ENCODE peak calls at places on chromosomes 7 and 10, in eight cellular contexts. Q is fibroblast of pulmonary artery, M is cardiac muscle cell, B is GM23338, J is AG04450, C is right lobe of liver, O is lower lobe of right lung, F is fibroblast of mammary gland. L is an unnamed sample.

GRCh38 chr7:25879799-25880198 is 272.2 kb upstream of the NFE2L3 start:
- DNase-seq in O (no peak), J (no peak), M (no peak), B (no peak), F (no peak), C (no peak), Q (no peak), L (no peak)

GRCh38 chr7:157685430-157686284 is 348.9 kb downstream of the DNAJB6 start:
- DNase-seq in B (no peak), C (no peak), M (no peak), Q (no peak), O (no peak), F (no peak), J (no peak), L (no peak)

GRCh38 chr7:234712-235553 is 42.6 kb downstream of the FAM20C start:
- DNase-seq in J (peak; percentile 65), O (peak; percentile 78), Q (no peak), F (no peak), C (peak; percentile 85), M (no peak), B (no peak), L (no peak)

GRCh38 chr10:84727398-84727797 is 399.0 kb downstream of the CCSER2 start:
- DNase-seq in C (no peak), O (no peak), M (no peak), F (no peak), J (no peak), B (peak; percentile 7), Q (no peak), L (no peak)

GRCh38 chr10:80535671-80536360 is 1.9 kb upstream of the SH2D4B start:
- DNase-seq in F (no peak), M (peak; percentile 55), B (peak; percentile 82), Q (no peak), C (peak; percentile 92), J (no peak), O (peak; percentile 86), L (no peak)

GRCh38 chr7:113085781-113086390 is 741 bp downstream of the GPR85 start:
- DNase-seq in F (peak; percentile 41), M (peak; percentile 5), O (no peak), C (no peak), J (no peak), B (peak; percentile 20), Q (peak; percentile 18), L (no peak)

GRCh38 chr7:24833548-24833947 is 76.3 kb upstream of the GSDME start:
- DNase-seq in Q (no peak), O (no peak), C (no peak), F (no peak), M (no peak), J (no peak), B (no peak), L (no peak)

GRCh38 chr7:12212051-12212485 is 974 bp downstream of the TMEM106B start:
- DNase-seq in J (no peak), C (no peak), O (no peak), F (peak; percentile 25), M (peak; percentile 10), Q (peak; percentile 10), B (peak; percentile 21), L (no peak)

GRCh38 chr10:110642980-110643655 is 1.0 kb upstream of the RBM20 start:
- DNase-seq in O (no peak), J (no peak), B (peak; percentile 80), F (no peak), M (no peak), C (no peak), Q (no peak), L (no peak)

GRCh38 chr10:28922127-28922526 is 244.8 kb downstream of the BAMBI start:
- DNase-seq in C (no peak), B (peak; percentile 43), F (peak; percentile 10), J (no peak), M (peak; percentile 41), Q (no peak), O (no peak), L (no peak)

GRCh38 chr10:110398419-110399162 is 93.9 kb upstream of the SMNDC1 start:
- DNase-seq in M (peak; percentile 94), C (peak; percentile 83), B (peak; percentile 28), Q (peak; percentile 98), F (peak; percentile 99), J (peak; percentile 86), O (peak; percentile 58), L (peak; percentile 90)

GRCh38 chr7:132242192-132242812 is 334.0 kb downstream of the PLXNA4 start:
- DNase-seq in F (no peak), J (no peak), C (no peak), Q (no peak), M (no peak), B (no peak), O (no peak), L (no peak)

GRCh38 chr10:123140983-123141390 is 5.2 kb downstream of the HMX3 start:
- DNase-seq in C (no peak), J (no peak), M (no peak), B (no peak), Q (no peak), O (no peak), F (no peak), L (no peak)

GRCh38 chr10:123141791-123142700 is 5.9 kb upstream of the HMX2 start:
- DNase-seq in Q (no peak), B (peak; percentile 61), M (no peak), C (no peak), J (no peak), F (no peak), O (no peak), L (no peak)

GRCh38 chr10:123139165-123139520 is 3.4 kb downstream of the HMX3 start:
- DNase-seq in B (no peak), O (no peak), J (no peak), C (no peak), Q (no peak), M (no peak), F (no peak), L (no peak)

GRCh38 chr10:123139521-123140163 is 3.9 kb downstream of the HMX3 start:
- DNase-seq in M (peak; percentile 84), C (peak; percentile 72), J (no peak), F (no peak), B (peak; percentile 79), Q (peak; percentile 67), O (no peak), L (no peak)

GRCh38 chr10:123140164-123140982 is 4.6 kb downstream of the HMX3 start:
- DNase-seq in C (no peak), Q (no peak), B (peak; percentile 71), J (no peak), O (no peak), F (no peak), M (no peak), L (no peak)
- TF ChIP-seq CTCF in C (no peak), Q (no peak), B (peak; percentile 39), J (no peak), O (no peak), F (peak; percentile 4), M (no peak), L (no peak)

GRCh38 chr10:15168781-15169554 is 475 bp upstream of the NMT2 start:
- DNase-seq in O (peak; percentile 96), M (peak; percentile 98), C (peak; percentile 99), J (peak; percentile 95), F (peak; percentile 92), Q (peak; percentile 97), B (peak; percentile 93), L (peak; percentile 70)
- H3K4me3 ChIP-seq in O (peak overlapping the region; percentile 34), M (no peak overlapping the region), C (peak overlapping the region; percentile 22), J (peak overlapping the region; percentile 10), F (no peak overlapping the region), Q (no peak overlapping the region), B (peak overlapping the region; percentile 49), L (no peak overlapping the region)

GRCh38 chr7:45890125-45890901 is 2.0 kb downstream of the IGFBP1 start:
- DNase-seq in Q (no peak), C (no peak), F (no peak), J (no peak), M (no peak), B (no peak), O (no peak), L (no peak)

GRCh38 chr7:45893374-45893995 is 5.2 kb downstream of the IGFBP1 start:
- DNase-seq in M (no peak), J (no peak), B (no peak), O (no peak), C (peak; percentile 66), Q (no peak), F (no peak), L (no peak)

GRCh38 chr7:45890902-45891461 is 2.7 kb downstream of the IGFBP1 start:
- DNase-seq in M (peak; percentile 64), C (no peak), Q (peak; percentile 68), J (no peak), B (peak; percentile 70), O (no peak), F (peak; percentile 57), L (peak; percentile 19)

GRCh38 chr7:45892407-45893035 is 4.2 kb downstream of the IGFBP1 start:
- DNase-seq in C (peak; percentile 45), J (no peak), M (no peak), Q (no peak), B (no peak), O (no peak), F (no peak), L (no peak)

GRCh38 chr7:45891462-45892402 is 3.4 kb downstream of the IGFBP1 start:
- DNase-seq in B (no peak), J (no peak), Q (no peak), F (no peak), M (no peak), C (peak; percentile 42), O (no peak), L (no peak)
- TF ChIP-seq CTCF in B (no peak), J (no peak), Q (no peak), F (no peak), M (no peak), C (no peak), O (no peak), L (no peak)

GRCh38 chr7:3259711-3260424 is 41.2 kb upstream of the SDK1 start:
- DNase-seq in B (no peak), M (peak; percentile 49), C (no peak), Q (peak; percentile 48), J (peak; percentile 26), O (no peak), F (peak; percentile 38), L (no peak)
- H3K4me3 ChIP-seq in B (no peak overlapping the region), M (no peak overlapping the region), C (peak overlapping the region; percentile 3), Q (peak overlapping the region; percentile 74), J (peak overlapping the region; percentile 53), O (peak overlapping the region; percentile 43), F (peak overlapping the region; percentile 66), L (peak overlapping the region; percentile 41)

GRCh38 chr10:70564901-70565351 is 37.6 kb downstream of the PRF1 start:
- DNase-seq in F (no peak), C (peak; percentile 16), Q (no peak), O (no peak), B (no peak), J (no peak), M (no peak), L (no peak)
- TF ChIP-seq CTCF in F (no peak), C (no peak), Q (no peak), O (no peak), B (no peak), J (no peak), M (no peak), L (peak; percentile 14)

L was measured in HFF-Myc.